ENCODE peak calls at places on chromosomes 7 and 10, in seven cellular contexts. S is AG09319, H is Calu3, G is A549, F is dorsolateral prefrontal cortex, B is heart right ventricle, U is fibroblast of lung. T is an unnamed sample.

GRCh38 chr10:110076559-110077318 is 69.0 kb downstream of the ADD3 start:
- DNase-seq in S (peak), H (peak), G (peak), F (no peak), B (no peak), U (peak), T (peak)

GRCh38 chr7:70016044-70016770 is 417.9 kb downstream of the AUTS2 start:
- DNase-seq in S (no peak), H (no peak), G (peak), F (no peak), B (no peak), U (peak), T (no peak)

GRCh38 chr7:80760292-80760691 is 121.8 kb downstream of the CD36 start:
- DNase-seq in S (no peak), H (no peak), G (peak), F (no peak), B (no peak), U (no peak), T (no peak)

GRCh38 chr10:97590082-97590747 is 694 bp downstream of the C10orf62 start:
- DNase-seq in S (no peak), H (no peak), G (no peak), F (no peak), B (no peak), U (no peak), T (no peak)

GRCh38 chr7:66330961-66331360 is 125.8 kb downstream of the TPST1 start:
- DNase-seq in S (no peak), H (no peak), G (no peak), F (no peak), B (peak), U (peak), T (no peak)

GRCh38 chr7:3091631-3092030 is 48.0 kb upstream of the CARD11 start:
- DNase-seq in S (no peak), H (no peak), G (no peak), F (no peak), B (no peak), U (no peak), T (no peak)

GRCh38 chr10:63976538-63976937 is 455.3 kb downstream of the REEP3 start:
- DNase-seq in S (no peak), H (peak), G (peak), F (peak), B (no peak), U (peak), T (peak)

GRCh38 chr7:41467596-41467995 is 235.3 kb downstream of the INHBA start:
- DNase-seq in S (no peak), H (no peak), G (no peak), F (no peak), B (no peak), U (no peak), T (no peak)

GRCh38 chr10:5002013-5002727 is 1.5 kb downstream of the AKR1C2 start:
- DNase-seq in S (no peak), H (no peak), G (no peak), F (no peak), B (no peak), U (no peak), T (no peak)

GRCh38 chr7:82286096-82286841 is 157.3 kb downstream of the CACNA2D1 start:
- DNase-seq in S (no peak), H (no peak), G (no peak), F (no peak), B (no peak), U (no peak), T (no peak)

GRCh38 chr7:158044156-158044823 is 543.3 kb downstream of the PTPRN2 start:
- DNase-seq in S (no peak), H (no peak), G (no peak), F (no peak), B (no peak), U (no peak), T (no peak)

GRCh38 chr10:122435212-122435827 is 19.1 kb upstream of the ARMS2 start:
- DNase-seq in S (no peak), H (no peak), G (peak), F (no peak), B (no peak), U (peak), T (no peak)

GRCh38 chr7:132140341-132140740 is 435.9 kb downstream of the PLXNA4 start:
- DNase-seq in S (no peak), H (no peak), G (no peak), F (no peak), B (no peak), U (peak), T (no peak)

GRCh38 chr10:46556515-46557318 is at the start of gene GPRIN2:
- DNase-seq in S (no peak), H (peak), G (no peak), F (peak), B (no peak), U (no peak), T (peak)

GRCh38 chr7:6446977-6447588 is 671 bp downstream of the DAGLB start:
- DNase-seq in S (peak), H (peak), G (peak), F (peak), B (peak), U (peak), T (peak)

GRCh38 chr10:63007112-63007511 is 126.0 kb upstream of the NRBF2 start:
- DNase-seq in S (no peak), H (no peak), G (no peak), F (no peak), B (no peak), U (no peak), T (no peak)

GRCh38 chr7:34109936-34110626 is 204.7 kb downstream of the BMPER start:
- DNase-seq in S (no peak), H (no peak), G (no peak), F (no peak), B (no peak), U (peak), T (no peak)

GRCh38 chr7:134891262-134892001 is 94.9 kb upstream of the AGBL3 start:
- DNase-seq in S (peak), H (peak), G (peak), F (peak), B (peak), U (peak), T (peak)

GRCh38 chr7:93933190-93933589 is 11.7 kb downstream of the GNG11 start:
- DNase-seq in S (no peak), H (no peak), G (no peak), F (no peak), B (no peak), U (peak), T (no peak)

GRCh38 chr10:77746313-77746712 is 108.7 kb upstream of the KCNMA1 start:
- DNase-seq in S (no peak), H (no peak), G (no peak), F (no peak), B (no peak), U (peak), T (no peak)

GRCh38 chr10:51915031-51915542 is 215.7 kb upstream of the CSTF2T start:
- DNase-seq in S (no peak), H (no peak), G (no peak), F (no peak), B (no peak), U (no peak), T (no peak)

GRCh38 chr7:93048136-93048930 is 69.4 kb downstream of the SAMD9 start:
- DNase-seq in S (no peak), H (no peak), G (no peak), F (no peak), B (no peak), U (peak), T (no peak)

GRCh38 chr10:95601116-95601719 is 40.0 kb upstream of the SORBS1 start:
- DNase-seq in S (peak), H (peak), G (peak), F (peak), B (peak), U (peak), T (peak)

GRCh38 chr10:65123120-65123519 is 1601.9 kb downstream of the REEP3 start:
- DNase-seq in S (no peak), H (no peak), G (no peak), F (no peak), B (no peak), U (no peak), T (no peak)

GRCh38 chr7:27149817-27150567 is 2.4 kb downstream of the HOXA3 start:
- DNase-seq in S (no peak), H (peak), G (no peak), F (no peak), B (no peak), U (no peak), T (peak)

GRCh38 chr7:23472556-23472955 is 2.3 kb upstream of the IGF2BP3 start:
- DNase-seq in S (no peak), H (no peak), G (no peak), F (no peak), B (no peak), U (no peak), T (no peak)

GRCh38 chr7:159007308-159008054 is 137.2 kb downstream of the VIPR2 start:
- DNase-seq in S (no peak), H (no peak), G (no peak), F (no peak), B (no peak), U (no peak), T (no peak)

GRCh38 chr7:46212425-46213153 is 291.5 kb upstream of the IGFBP3 start:
- DNase-seq in S (no peak), H (no peak), G (no peak), F (no peak), B (no peak), U (no peak), T (no peak)

GRCh38 chr10:114541081-114541833 is 116.8 kb downstream of the ABLIM1 start:
- DNase-seq in S (peak), H (no peak), G (no peak), F (peak), B (peak), U (peak), T (peak)

GRCh38 chr7:54615545-54615944 is 73.4 kb downstream of the VSTM2A start:
- DNase-seq in S (no peak), H (no peak), G (no peak), F (no peak), B (no peak), U (peak), T (no peak)

GRCh38 chr10:33252794-33253203 is 81.7 kb downstream of the NRP1 start:
- DNase-seq in S (no peak), H (no peak), G (peak), F (no peak), B (no peak), U (peak), T (no peak)

GRCh38 chr7:34237493-34237849 is 332.1 kb downstream of the BMPER start:
- DNase-seq in S (no peak), H (no peak), G (no peak), F (no peak), B (no peak), U (no peak), T (no peak)

GRCh38 chr10:122461367-122461728 is at the start of gene HTRA1:
- DNase-seq in S (peak), H (peak), G (peak), F (peak), B (peak), U (peak), T (peak)

GRCh38 chr10:109665321-109665720 is 258.0 kb downstream of the XPNPEP1 start:
- DNase-seq in S (no peak), H (no peak), G (no peak), F (no peak), B (no peak), U (no peak), T (no peak)

GRCh38 chr10:90947025-90947960 is 26.4 kb upstream of the ANKRD1 start:
- DNase-seq in S (no peak), H (no peak), G (no peak), F (no peak), B (no peak), U (peak), T (no peak)

GRCh38 chr10:12333382-12334185 is 15.8 kb upstream of the CAMK1D start:
- DNase-seq in S (peak), H (peak), G (peak), F (no peak), B (peak), U (peak), T (peak)

GRCh38 chr10:73210395-73211105 is 36.5 kb downstream of the DNAJC9 start:
- DNase-seq in S (no peak), H (no peak), G (no peak), F (no peak), B (no peak), U (no peak), T (no peak)

GRCh38 chr10:113131611-113132330 is 181.7 kb downstream of the TCF7L2 start:
- DNase-seq in S (peak), H (no peak), G (peak), F (no peak), B (no peak), U (peak), T (no peak)

GRCh38 chr10:8473205-8473604 is 418.7 kb downstream of the GATA3 start:
- DNase-seq in S (no peak), H (no peak), G (peak), F (no peak), B (no peak), U (peak), T (no peak)
- TF ChIP-seq CTCF in S (no peak), H (no peak), G (no peak), F (no peak), B (peak), U (no peak), T (no peak)

GRCh38 chr7:128020161-128020560 is 11.1 kb downstream of the LRRC4 start:
- DNase-seq in S (no peak), H (no peak), G (peak), F (no peak), B (no peak), U (no peak), T (no peak)
- TF ChIP-seq CTCF in S (no peak), H (peak), G (peak), F (peak), B (no peak), U (no peak), T (no peak)

GRCh38 chr10:123897146-123897545 is 5.5 kb upstream of the CPXM2 start:
- DNase-seq in S (no peak), H (no peak), G (no peak), F (no peak), B (no peak), U (no peak), T (no peak)
- TF ChIP-seq CTCF in S (peak), H (no peak), G (no peak), F (no peak), B (peak), U (no peak), T (no peak)

GRCh38 chr7:95687759-95688343 is 84.5 kb upstream of the DYNC1I1 start:
- DNase-seq in S (no peak), H (peak), G (peak), F (no peak), B (no peak), U (peak), T (no peak)
- TF ChIP-seq CTCF in S (peak), H (no peak), G (peak), F (peak), B (peak), U (peak), T (peak)

GRCh38 chr10:19816420-19817250 is at the start of gene PLXDC2:
- DNase-seq in S (no peak), H (no peak), G (peak), F (peak), B (peak), U (peak), T (peak)

GRCh38 chr10:19815036-19815435 is 1.2 kb upstream of the PLXDC2 start:
- DNase-seq in S (no peak), H (no peak), G (no peak), F (no peak), B (no peak), U (no peak), T (no peak)

GRCh38 chr10:19819419-19820033 is 3.3 kb downstream of the PLXDC2 start:
- DNase-seq in S (no peak), H (no peak), G (peak), F (no peak), B (no peak), U (peak), T (peak)

GRCh38 chr10:19815478-19816419 is 483 bp upstream of the PLXDC2 start:
- DNase-seq in S (no peak), H (no peak), G (peak), F (peak), B (peak), U (peak), T (peak)

GRCh38 chr10:19817251-19818046 is 1.2 kb downstream of the PLXDC2 start:
- DNase-seq in S (no peak), H (no peak), G (no peak), F (no peak), B (peak), U (peak), T (peak)
- TF ChIP-seq CTCF in S (no peak), H (no peak), G (no peak), F (no peak), B (peak), U (no peak), T (no peak)

DNA sequence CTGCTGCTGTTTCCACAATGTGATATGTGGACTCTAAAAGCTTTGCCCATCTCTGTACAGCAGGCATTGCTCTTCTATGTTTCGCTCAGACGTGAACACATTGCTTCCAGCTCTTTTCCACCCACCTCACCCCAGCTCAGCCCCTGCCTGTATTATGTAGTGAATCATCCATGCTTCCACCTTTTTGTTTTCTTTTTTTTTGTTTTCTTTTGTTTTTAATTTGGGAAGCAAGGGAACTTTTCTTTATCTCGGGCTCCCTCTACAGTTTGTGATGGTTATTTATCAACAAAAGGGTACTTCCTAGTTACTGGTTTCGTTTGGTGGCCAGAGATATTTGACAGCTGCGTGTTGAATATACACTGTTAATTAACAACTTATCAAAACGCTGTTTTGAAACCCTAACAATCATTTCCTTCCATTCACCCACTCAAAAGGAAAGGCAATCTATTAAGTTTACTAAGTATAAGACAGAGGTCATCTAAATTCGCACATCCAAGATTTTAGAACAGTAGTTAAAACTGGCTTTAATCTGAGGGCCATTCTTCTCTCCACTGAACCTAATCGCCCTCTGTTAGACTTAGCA is 127.9 kb upstream of the STK17A start:
- DNase-seq in S (no peak), H (peak), G (peak), F (no peak), B (no peak), U (peak), T (no peak)
- TF ChIP-seq CTCF in S (peak), H (peak), G (peak), F (peak), B (peak), U (peak), T (peak)

DNA sequence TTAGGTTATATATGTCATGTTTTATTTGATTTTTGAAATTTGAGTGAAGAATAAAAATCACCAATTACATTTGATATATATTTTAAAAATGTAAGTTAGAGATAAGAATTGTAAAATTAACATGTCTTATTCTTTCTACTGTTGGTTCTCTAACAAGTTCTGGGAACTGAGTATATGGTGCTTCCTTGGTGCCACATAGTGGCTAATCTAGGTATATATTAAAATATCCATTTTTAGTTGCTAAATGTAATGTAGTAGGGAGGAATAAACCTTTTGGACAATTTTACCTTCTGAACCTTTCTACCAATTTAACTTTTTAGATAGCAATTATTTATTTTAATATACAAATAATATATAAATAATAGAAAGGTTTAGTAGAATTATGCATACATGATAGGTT is 17.5 kb downstream of the CFAP69 start:
- DNase-seq in S (no peak), H (no peak), G (peak), F (no peak), B (no peak), U (peak), T (no peak)
- TF ChIP-seq CTCF in S (peak), H (no peak), G (peak), F (peak), B (peak), U (peak), T (peak)

GRCh38 chr7:30702200-30702599 is 19.9 kb upstream of the CRHR2 start:
- DNase-seq in S (no peak), H (no peak), G (no peak), F (no peak), B (no peak), U (no peak), T (no peak)
- TF ChIP-seq CTCF in S (peak), H (no peak), G (no peak), F (no peak), B (no peak), U (no peak), T (peak)

GRCh38 chr10:54402576-54402975 is 398.5 kb downstream of the PCDH15 start:
- DNase-seq in S (no peak), H (peak), G (peak), F (no peak), B (no peak), U (peak), T (no peak)
- TF ChIP-seq CTCF in S (no peak), H (peak), G (peak), F (peak), B (peak), U (no peak), T (peak)

T was measured in transverse colon.